ENCODE peak calls at places on chromosomes 16 and 17, in four cellular contexts. One of them, this sample, is unnamed.

GRCh38 chr16:3655030-3655790 is 719 bp downstream of the DNASE1 start:
- DNase-seq in GM23248: no peak
- DNase-seq in cardiac muscle cell: no peak
- DNase-seq in A549: no peak
- DNase-seq in this sample: no peak

GRCh38 chr17:38333635-38334295 is 10.0 kb downstream of the GPR179 start:
- DNase-seq in A549: peak; percentile 59
- DNase-seq in cardiac muscle cell: peak; percentile 75
- DNase-seq in GM23248: peak; percentile 38
- DNase-seq in this sample: peak; percentile 20

GRCh38 chr16:82027629-82028035 is 7.4 kb upstream of the HSD17B2 start:
- DNase-seq in GM23248: no peak
- DNase-seq in A549: no peak
- DNase-seq in cardiac muscle cell: no peak
- DNase-seq in this sample: no peak

GRCh38 chr17:52159159-52159809 is 770 bp upstream of the CA10 start:
- DNase-seq in GM23248: no peak
- DNase-seq in cardiac muscle cell: no peak
- DNase-seq in A549: no peak
- DNase-seq in this sample: no peak

GRCh38 chr16:88533381-88533831 is 36.8 kb upstream of the ZC3H18 start:
- DNase-seq in cardiac muscle cell: no peak
- DNase-seq in GM23248: peak; percentile 78
- DNase-seq in A549: no peak
- DNase-seq in this sample: no peak

GRCh38 chr16:87657621-87658192 is 55.4 kb downstream of the JPH3 start:
- DNase-seq in GM23248: peak; percentile 29
- DNase-seq in A549: no peak
- DNase-seq in cardiac muscle cell: no peak
- DNase-seq in this sample: no peak

GRCh38 chr17:59783221-59784016 is 76.0 kb downstream of the VMP1 start:
- DNase-seq in A549: peak; percentile 58
- DNase-seq in GM23248: peak; percentile 40
- DNase-seq in cardiac muscle cell: no peak
- DNase-seq in this sample: no peak

GRCh38 chr16:88999457-89000206 is 22.6 kb upstream of the CBFA2T3 start:
- DNase-seq in GM23248: peak; percentile 21
- DNase-seq in cardiac muscle cell: no peak
- DNase-seq in A549: no peak
- DNase-seq in this sample: no peak

GRCh38 chr16:12611006-12611477 is 192.6 kb downstream of the CPPED1 start:
- DNase-seq in A549: no peak
- DNase-seq in GM23248: no peak
- DNase-seq in cardiac muscle cell: no peak
- DNase-seq in this sample: no peak

GRCh38 chr16:85998868-85999729 is 100.1 kb downstream of the IRF8 start:
- DNase-seq in A549: no peak
- DNase-seq in cardiac muscle cell: no peak
- DNase-seq in GM23248: no peak
- DNase-seq in this sample: no peak

GRCh38 chr16:88344411-88345030 is 38.2 kb upstream of the ZNF469 start:
- DNase-seq in cardiac muscle cell: no peak
- DNase-seq in GM23248: no peak
- DNase-seq in A549: no peak
- DNase-seq in this sample: no peak

GRCh38 chr17:49691677-49692191 is 13.8 kb upstream of the SPOP start:
- DNase-seq in GM23248: peak; percentile 13
- DNase-seq in cardiac muscle cell: no peak
- DNase-seq in A549: no peak
- DNase-seq in this sample: no peak

GRCh38 chr16:78292726-78293380 is 193.4 kb downstream of the WWOX start:
- DNase-seq in GM23248: no peak
- DNase-seq in A549: no peak
- DNase-seq in cardiac muscle cell: no peak
- DNase-seq in this sample: no peak

GRCh38 chr17:70521821-70522256 is 352.5 kb downstream of the KCNJ2 start:
- DNase-seq in A549: no peak
- DNase-seq in GM23248: no peak
- DNase-seq in cardiac muscle cell: no peak
- DNase-seq in this sample: no peak

GRCh38 chr16:75218256-75219076 is at the start of gene CTRB1:
- DNase-seq in GM23248: no peak
- DNase-seq in A549: no peak
- DNase-seq in cardiac muscle cell: no peak
- DNase-seq in this sample: no peak

DNA sequence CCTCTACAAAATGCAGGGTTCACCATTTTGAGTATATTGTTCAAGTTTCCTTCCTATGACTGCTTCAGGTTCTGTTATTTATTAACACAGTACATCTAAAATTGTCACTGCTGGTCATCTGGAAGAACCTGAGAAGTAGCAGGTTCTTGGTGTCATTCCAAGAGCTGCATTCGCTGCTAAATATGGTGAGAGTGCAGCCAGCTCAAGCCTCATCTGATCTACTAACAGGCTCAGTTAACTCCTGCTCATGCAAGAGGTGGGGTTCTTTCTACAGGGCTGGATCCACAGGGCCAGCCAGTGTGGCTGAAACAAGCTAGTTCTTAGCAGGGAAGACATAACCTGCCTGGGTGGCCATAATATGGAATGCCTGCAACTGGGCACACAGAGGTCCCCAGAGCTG is 1946.1 kb downstream of the TP53TG3F start:
- DNase-seq in A549: no peak
- DNase-seq in cardiac muscle cell: no peak
- DNase-seq in GM23248: no peak
- DNase-seq in this sample: no peak
- H3K9me3 ChIP-seq in A549: no peaks in the 10 kb centered on the region
- H3K9me3 ChIP-seq in cardiac muscle cell: no peaks in the 10 kb centered on the region
- H3K9me3 ChIP-seq in GM23248: no peaks in the 10 kb centered on the region
- H3K9me3 ChIP-seq in this sample: no peaks in the 10 kb centered on the region

GRCh38 chr17:22503322-22503899 is 811.1 kb downstream of the KCNJ18 start:
- DNase-seq in GM23248: no peak
- DNase-seq in A549: no peak
- DNase-seq in cardiac muscle cell: no peak
- DNase-seq in this sample: no peak

GRCh38 chr17:22507823-22508222 is 815.5 kb downstream of the KCNJ18 start:
- DNase-seq in GM23248: no peak
- DNase-seq in cardiac muscle cell: no peak
- DNase-seq in A549: no peak
- DNase-seq in this sample: no peak

GRCh38 chr17:22506861-22507260 is 814.5 kb downstream of the KCNJ18 start:
- DNase-seq in GM23248: no peak
- DNase-seq in A549: no peak
- DNase-seq in cardiac muscle cell: no peak
- DNase-seq in this sample: no peak

GRCh38 chr17:22506231-22506630 is 813.9 kb downstream of the KCNJ18 start:
- DNase-seq in A549: no peak
- DNase-seq in GM23248: no peak
- DNase-seq in cardiac muscle cell: no peak
- DNase-seq in this sample: no peak

GRCh38 chr17:22505660-22506059 is 813.3 kb downstream of the KCNJ18 start:
- DNase-seq in GM23248: no peak
- DNase-seq in cardiac muscle cell: no peak
- DNase-seq in A549: no peak
- DNase-seq in this sample: no peak
- H3K9me3 ChIP-seq in GM23248: no peaks in the 10 kb centered on the region
- H3K9me3 ChIP-seq in cardiac muscle cell: no peaks in the 10 kb centered on the region
- H3K9me3 ChIP-seq in A549: no peaks in the 10 kb centered on the region
- H3K9me3 ChIP-seq in this sample: no peaks in the 10 kb centered on the region

DNA sequence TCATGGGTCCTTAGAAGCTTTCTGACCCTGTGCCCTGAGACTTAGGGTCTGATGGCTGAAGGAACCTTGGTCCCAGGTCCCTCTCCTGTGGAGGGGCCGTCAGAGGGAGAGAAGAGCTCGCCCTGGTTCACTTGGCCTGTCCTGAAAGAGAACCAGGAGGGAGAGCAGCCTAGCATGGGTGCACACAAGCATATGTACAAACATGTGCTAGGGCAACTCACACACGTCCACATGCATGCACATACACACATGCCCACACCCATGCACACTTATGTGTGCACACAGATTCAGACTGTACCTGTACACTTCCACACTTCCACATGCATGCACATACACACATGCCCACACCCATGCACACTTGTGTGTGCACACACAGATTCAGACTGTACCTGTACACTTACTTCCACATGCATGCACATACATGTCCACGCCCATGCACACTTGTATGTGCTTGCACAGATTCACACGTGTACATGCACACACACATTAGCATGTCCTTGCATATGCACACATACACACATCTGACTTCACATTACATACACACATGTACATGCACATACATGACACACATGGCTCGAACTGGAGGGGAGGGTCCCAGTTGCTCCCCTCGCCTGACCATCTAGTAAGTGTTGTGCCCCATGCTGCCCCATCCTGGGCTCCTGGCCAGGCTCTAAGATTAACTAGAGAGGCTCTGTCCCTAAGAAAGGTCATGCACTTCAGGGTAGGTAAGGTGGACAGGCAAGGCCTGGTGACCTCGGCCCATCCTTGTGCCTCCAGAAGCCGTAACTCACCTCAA is 122.0 kb downstream of the METRNL start:
- DNase-seq in GM23248: peak; percentile 14
- DNase-seq in A549: no peak
- DNase-seq in cardiac muscle cell: no peak
- DNase-seq in this sample: peak; percentile 3
- H3K9me3 ChIP-seq in GM23248: no peaks in the 10 kb centered on the region
- H3K9me3 ChIP-seq in A549: no peaks in the 10 kb centered on the region
- H3K9me3 ChIP-seq in cardiac muscle cell: no peaks in the 10 kb centered on the region
- H3K9me3 ChIP-seq in this sample: no peaks in the 10 kb centered on the region

GRCh38 chr17:22704674-22705073 is 1012.4 kb downstream of the KCNJ18 start:
- DNase-seq in A549: no peak
- DNase-seq in GM23248: peak; percentile 4
- DNase-seq in cardiac muscle cell: no peak
- DNase-seq in this sample: no peak
- H3K9me3 ChIP-seq in A549: no peaks in the 10 kb centered on the region
- H3K9me3 ChIP-seq in GM23248: no peaks in the 10 kb centered on the region
- H3K9me3 ChIP-seq in cardiac muscle cell: no peaks in the 10 kb centered on the region
- H3K9me3 ChIP-seq in this sample: no peaks in the 10 kb centered on the region

GRCh38 chr16:35399133-35399532 is 1939.7 kb downstream of the TP53TG3F start:
- DNase-seq in cardiac muscle cell: no peak
- DNase-seq in A549: no peak
- DNase-seq in GM23248: no peak
- DNase-seq in this sample: no peak
- H3K9me3 ChIP-seq in cardiac muscle cell: no peaks in the 10 kb centered on the region
- H3K9me3 ChIP-seq in A549: no peaks in the 10 kb centered on the region
- H3K9me3 ChIP-seq in GM23248: no peaks in the 10 kb centered on the region
- H3K9me3 ChIP-seq in this sample: no peaks in the 10 kb centered on the region

GRCh38 chr16:35150805-35151312 is 1691.4 kb downstream of the TP53TG3F start:
- DNase-seq in cardiac muscle cell: no peak
- DNase-seq in GM23248: no peak
- DNase-seq in A549: no peak
- DNase-seq in this sample: no peak

GRCh38 chr16:35149550-35149949 is 1690.1 kb downstream of the TP53TG3F start:
- DNase-seq in A549: no peak
- DNase-seq in cardiac muscle cell: no peak
- DNase-seq in GM23248: no peak
- DNase-seq in this sample: no peak

GRCh38 chr16:35152067-35152627 is 1692.7 kb downstream of the TP53TG3F start:
- DNase-seq in A549: no peak
- DNase-seq in GM23248: no peak
- DNase-seq in cardiac muscle cell: no peak
- DNase-seq in this sample: no peak

GRCh38 chr16:35148748-35149147 is 1689.3 kb downstream of the TP53TG3F start:
- DNase-seq in cardiac muscle cell: no peak
- DNase-seq in A549: no peak
- DNase-seq in GM23248: no peak
- DNase-seq in this sample: no peak

DNA sequence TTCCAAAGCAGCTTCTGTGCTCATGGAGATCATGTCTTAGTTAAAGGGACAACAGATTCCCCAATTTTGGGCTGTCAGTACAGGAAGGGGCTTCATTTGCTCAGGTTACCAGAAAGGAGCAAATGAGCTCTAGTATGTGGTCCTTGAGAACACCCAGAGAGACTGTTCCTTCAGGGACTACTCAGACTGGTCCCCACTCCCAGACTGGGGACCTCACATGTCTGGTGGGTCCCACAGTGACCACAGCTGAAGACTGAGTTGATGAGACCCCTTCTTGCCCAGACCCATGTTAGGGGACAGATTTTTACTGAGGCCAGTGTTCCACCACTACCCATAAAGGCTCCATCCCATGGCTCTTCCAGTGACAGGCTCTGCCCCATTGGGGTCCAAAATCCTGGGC is 1695.2 kb downstream of the TP53TG3F start:
- DNase-seq in A549: no peak
- DNase-seq in GM23248: no peak
- DNase-seq in cardiac muscle cell: no peak
- DNase-seq in this sample: no peak
- H3K9me3 ChIP-seq in A549: no peaks in the 10 kb centered on the region
- H3K9me3 ChIP-seq in GM23248: peaks cover 4% of the 10 kb centered on the region
- H3K9me3 ChIP-seq in cardiac muscle cell: no peaks in the 10 kb centered on the region
- H3K9me3 ChIP-seq in this sample: no peaks in the 10 kb centered on the region

GRCh38 chr16:48597563-48598392 is 12.2 kb downstream of the N4BP1 start:
- DNase-seq in cardiac muscle cell: no peak
- DNase-seq in GM23248: peak; percentile 35
- DNase-seq in A549: no peak
- DNase-seq in this sample: no peak
- H3K9me3 ChIP-seq in cardiac muscle cell: no peaks in the 10 kb centered on the region
- H3K9me3 ChIP-seq in GM23248: no peaks in the 10 kb centered on the region
- H3K9me3 ChIP-seq in A549: peaks cover 18% of the 10 kb centered on the region
- H3K9me3 ChIP-seq in this sample: no peaks in the 10 kb centered on the region

This sample was measured in T-helper 17 cell.